ENCODE peak calls at places on chromosomes 7 and 10, in four cellular contexts. One of them, this sample, is unnamed.

GRCh38 chr7:39527951-39528350 is 38.3 kb upstream of the YAE1 start:
- DNase-seq in PC-9: no peak
- DNase-seq in lower lobe of right lung: no peak
- DNase-seq in HL-60: no peak
- DNase-seq in this sample: no peak

GRCh38 chr7:100174582-100174981 is 2.6 kb downstream of the GPC2 start:
- DNase-seq in PC-9: no peak
- DNase-seq in lower lobe of right lung: no peak
- DNase-seq in HL-60: no peak
- DNase-seq in this sample: no peak

GRCh38 chr10:101032637-101033201 is 1.7 kb downstream of the SFXN3 start:
- DNase-seq in PC-9: peak
- DNase-seq in lower lobe of right lung: no peak
- DNase-seq in HL-60: no peak
- DNase-seq in this sample: no peak

GRCh38 chr7:138822867-138823535 is 25.0 kb upstream of the ATP6V0A4 start:
- DNase-seq in PC-9: no peak
- DNase-seq in lower lobe of right lung: no peak
- DNase-seq in HL-60: no peak
- DNase-seq in this sample: no peak

GRCh38 chr7:7534031-7534430 is 1.6 kb downstream of the COL28A1 start:
- DNase-seq in PC-9: no peak
- DNase-seq in lower lobe of right lung: no peak
- DNase-seq in HL-60: no peak
- DNase-seq in this sample: no peak

GRCh38 chr7:156665101-156665500 is 24.5 kb downstream of the RNF32 start:
- DNase-seq in PC-9: no peak
- DNase-seq in lower lobe of right lung: no peak
- DNase-seq in HL-60: no peak
- DNase-seq in this sample: no peak

GRCh38 chr7:15503603-15504280 is 58.1 kb downstream of the AGMO start:
- DNase-seq in PC-9: no peak
- DNase-seq in lower lobe of right lung: no peak
- DNase-seq in HL-60: no peak
- DNase-seq in this sample: no peak

GRCh38 chr10:114245128-114245791 is 6.2 kb downstream of the VWA2 start:
- DNase-seq in PC-9: peak
- DNase-seq in lower lobe of right lung: no peak
- DNase-seq in HL-60: no peak
- DNase-seq in this sample: no peak

GRCh38 chr10:11853468-11853867 is 30.3 kb downstream of the PROSER2 start:
- DNase-seq in PC-9: no peak
- DNase-seq in lower lobe of right lung: no peak
- DNase-seq in HL-60: no peak
- DNase-seq in this sample: no peak

GRCh38 chr10:815338-816104 is 116.0 kb downstream of the LARP4B start:
- DNase-seq in PC-9: no peak
- DNase-seq in lower lobe of right lung: no peak
- DNase-seq in HL-60: no peak
- DNase-seq in this sample: no peak

GRCh38 chr7:35185908-35186731 is 67.8 kb downstream of the TBX20 start:
- DNase-seq in PC-9: no peak
- DNase-seq in lower lobe of right lung: no peak
- DNase-seq in HL-60: peak
- DNase-seq in this sample: no peak

GRCh38 chr10:32269343-32270100 is 77.4 kb downstream of the EPC1 start:
- DNase-seq in PC-9: no peak
- DNase-seq in lower lobe of right lung: no peak
- DNase-seq in HL-60: no peak
- DNase-seq in this sample: no peak

GRCh38 chr10:131452926-131453771 is 141.6 kb upstream of the TCERG1L start:
- DNase-seq in PC-9: no peak
- DNase-seq in lower lobe of right lung: no peak
- DNase-seq in HL-60: no peak
- DNase-seq in this sample: no peak